ENCODE peak calls at places on chromosomes 12 and 14, in four cellular contexts. One of them, this sample, is unnamed.

GRCh38 chr12:52061470-52062166 is 8.2 kb upstream of the ATG101 start:
- DNase-seq in HepG2: peak
- DNase-seq in HCT116: no peak
- DNase-seq in K562: no peak
- DNase-seq in this sample: no peak

GRCh38 chr12:42326466-42327226 is 679 bp downstream of the PPHLN1 start:
- DNase-seq in HepG2: peak
- DNase-seq in HCT116: no peak
- DNase-seq in K562: peak
- DNase-seq in this sample: no peak

GRCh38 chr14:70754989-70755388 is 54.3 kb downstream of the MAP3K9 start:
- DNase-seq in HepG2: peak
- DNase-seq in HCT116: peak
- DNase-seq in K562: no peak
- DNase-seq in this sample: no peak

GRCh38 chr12:123519151-123520001 is 14.1 kb downstream of the RILPL1 start:
- DNase-seq in HepG2: peak
- DNase-seq in HCT116: no peak
- DNase-seq in K562: peak
- DNase-seq in this sample: no peak

GRCh38 chr14:104604461-104605449 is at the start of gene TMEM179:
- DNase-seq in HepG2: peak
- DNase-seq in HCT116: no peak
- DNase-seq in K562: peak
- DNase-seq in this sample: peak

GRCh38 chr12:162467-163307 is 51.3 kb downstream of the SLC6A12 start:
- DNase-seq in HepG2: no peak
- DNase-seq in HCT116: no peak
- DNase-seq in K562: no peak
- DNase-seq in this sample: no peak

GRCh38 chr14:31059152-31059924 is 33.2 kb upstream of the STRN3 start:
- DNase-seq in HepG2: peak
- DNase-seq in HCT116: no peak
- DNase-seq in K562: peak
- DNase-seq in this sample: no peak

GRCh38 chr12:68915055-68915454 is 17.9 kb downstream of the CPM start:
- DNase-seq in HepG2: no peak
- DNase-seq in HCT116: no peak
- DNase-seq in K562: no peak
- DNase-seq in this sample: no peak

GRCh38 chr14:104215706-104216334 is 77.4 kb downstream of the KIF26A start:
- DNase-seq in HepG2: no peak
- DNase-seq in HCT116: no peak
- DNase-seq in K562: no peak
- DNase-seq in this sample: no peak

GRCh38 chr12:98403936-98404335 is 111.5 kb upstream of the TMPO start:
- DNase-seq in HepG2: no peak
- DNase-seq in HCT116: no peak
- DNase-seq in K562: no peak
- DNase-seq in this sample: no peak

GRCh38 chr14:105294142-105294597 is 6.6 kb downstream of the BRF1 start:
- DNase-seq in HepG2: no peak
- DNase-seq in HCT116: no peak
- DNase-seq in K562: no peak
- DNase-seq in this sample: no peak

GRCh38 chr12:76670776-76671175 is 93.1 kb upstream of the ZDHHC17 start:
- DNase-seq in HepG2: no peak
- DNase-seq in HCT116: no peak
- DNase-seq in K562: no peak
- DNase-seq in this sample: no peak

GRCh38 chr14:40240456-40240855 is 808.2 kb upstream of the FBXO33 start:
- DNase-seq in HepG2: no peak
- DNase-seq in HCT116: no peak
- DNase-seq in K562: no peak
- DNase-seq in this sample: no peak

GRCh38 chr12:121911824-121912585 is 6.4 kb upstream of the CFAP251 start:
- DNase-seq in HepG2: no peak
- DNase-seq in HCT116: no peak
- DNase-seq in K562: no peak
- DNase-seq in this sample: no peak

GRCh38 chr12:89706551-89707348 is 1.9 kb downstream of the ATP2B1 start:
- DNase-seq in HepG2: no peak
- DNase-seq in HCT116: no peak
- DNase-seq in K562: no peak
- DNase-seq in this sample: no peak

GRCh38 chr14:103629503-103630121 is 601 bp downstream of the KLC1 start:
- DNase-seq in HepG2: no peak
- DNase-seq in HCT116: no peak
- DNase-seq in K562: peak
- DNase-seq in this sample: peak

GRCh38 chr14:56168007-56168616 is 49.9 kb downstream of the PELI2 start:
- DNase-seq in HepG2: no peak
- DNase-seq in HCT116: no peak
- DNase-seq in K562: no peak
- DNase-seq in this sample: no peak

GRCh38 chr14:73472182-73473114 is 14.1 kb upstream of the NUMB start:
- DNase-seq in HepG2: peak
- DNase-seq in HCT116: peak
- DNase-seq in K562: peak
- DNase-seq in this sample: no peak

GRCh38 chr12:6605425-6606330 is 1.5 kb downstream of the CHD4 start:
- DNase-seq in HepG2: no peak
- DNase-seq in HCT116: no peak
- DNase-seq in K562: no peak
- DNase-seq in this sample: peak

GRCh38 chr12:114018669-114019068 is 52.5 kb upstream of the RBM19 start:
- DNase-seq in HepG2: no peak
- DNase-seq in HCT116: no peak
- DNase-seq in K562: no peak
- DNase-seq in this sample: no peak

GRCh38 chr12:32482226-32482625 is 82.9 kb downstream of the FGD4 start:
- DNase-seq in HepG2: no peak
- DNase-seq in HCT116: no peak
- DNase-seq in K562: no peak
- DNase-seq in this sample: no peak

GRCh38 chr12:27220057-27220987 is 23.8 kb upstream of the STK38L start:
- DNase-seq in HepG2: no peak
- DNase-seq in HCT116: no peak
- DNase-seq in K562: no peak
- DNase-seq in this sample: no peak

GRCh38 chr12:6420364-6420763 is 24.4 kb upstream of the CD27 start:
- DNase-seq in HepG2: no peak
- DNase-seq in HCT116: no peak
- DNase-seq in K562: no peak
- DNase-seq in this sample: no peak

GRCh38 chr14:52650774-52651173 is 44.6 kb downstream of the ERO1A start:
- DNase-seq in HepG2: peak
- DNase-seq in HCT116: no peak
- DNase-seq in K562: no peak
- DNase-seq in this sample: no peak

GRCh38 chr14:71429900-71430299 is 502.3 kb upstream of the RGS6 start:
- DNase-seq in HepG2: no peak
- DNase-seq in HCT116: no peak
- DNase-seq in K562: no peak
- DNase-seq in this sample: no peak

GRCh38 chr14:69535230-69535848 is 39.3 kb downstream of the CCDC177 start:
- DNase-seq in HepG2: peak
- DNase-seq in HCT116: peak
- DNase-seq in K562: peak
- DNase-seq in this sample: peak

GRCh38 chr14:76742185-76742584 is 19.1 kb upstream of the VASH1 start:
- DNase-seq in HepG2: no peak
- DNase-seq in HCT116: no peak
- DNase-seq in K562: no peak
- DNase-seq in this sample: no peak

GRCh38 chr14:76741074-76741473 is 20.2 kb upstream of the VASH1 start:
- DNase-seq in HepG2: no peak
- DNase-seq in HCT116: no peak
- DNase-seq in K562: no peak
- DNase-seq in this sample: no peak

DNA sequence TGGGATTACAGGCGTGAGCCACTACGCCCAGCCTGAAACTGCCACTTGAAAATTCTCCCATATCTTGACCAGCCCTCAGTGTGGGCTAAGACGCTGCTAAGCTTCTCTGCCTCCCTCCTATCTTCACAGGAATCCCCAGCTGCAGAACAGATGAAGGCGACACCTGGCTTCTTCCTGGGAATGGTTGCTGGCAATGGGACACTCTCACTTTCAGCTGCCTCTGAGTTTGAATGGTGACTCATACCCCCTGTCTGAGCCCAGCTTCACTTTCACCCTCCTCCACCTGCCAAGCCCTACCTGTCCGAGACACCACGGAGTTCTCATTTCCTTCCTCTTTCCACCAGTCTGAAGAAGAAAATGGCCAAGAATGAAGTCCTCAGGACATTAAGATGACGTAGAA is 18.3 kb upstream of the VASH1 start:
- DNase-seq in HepG2: no peak
- DNase-seq in HCT116: no peak
- DNase-seq in K562: no peak
- DNase-seq in this sample: no peak
- TF ChIP-seq FOSL1 in HepG2: no peak
- TF ChIP-seq FOSL1 in HCT116: no peak
- TF ChIP-seq FOSL1 in K562: no peak
- TF ChIP-seq FOSL1 in this sample: no peak

DNA sequence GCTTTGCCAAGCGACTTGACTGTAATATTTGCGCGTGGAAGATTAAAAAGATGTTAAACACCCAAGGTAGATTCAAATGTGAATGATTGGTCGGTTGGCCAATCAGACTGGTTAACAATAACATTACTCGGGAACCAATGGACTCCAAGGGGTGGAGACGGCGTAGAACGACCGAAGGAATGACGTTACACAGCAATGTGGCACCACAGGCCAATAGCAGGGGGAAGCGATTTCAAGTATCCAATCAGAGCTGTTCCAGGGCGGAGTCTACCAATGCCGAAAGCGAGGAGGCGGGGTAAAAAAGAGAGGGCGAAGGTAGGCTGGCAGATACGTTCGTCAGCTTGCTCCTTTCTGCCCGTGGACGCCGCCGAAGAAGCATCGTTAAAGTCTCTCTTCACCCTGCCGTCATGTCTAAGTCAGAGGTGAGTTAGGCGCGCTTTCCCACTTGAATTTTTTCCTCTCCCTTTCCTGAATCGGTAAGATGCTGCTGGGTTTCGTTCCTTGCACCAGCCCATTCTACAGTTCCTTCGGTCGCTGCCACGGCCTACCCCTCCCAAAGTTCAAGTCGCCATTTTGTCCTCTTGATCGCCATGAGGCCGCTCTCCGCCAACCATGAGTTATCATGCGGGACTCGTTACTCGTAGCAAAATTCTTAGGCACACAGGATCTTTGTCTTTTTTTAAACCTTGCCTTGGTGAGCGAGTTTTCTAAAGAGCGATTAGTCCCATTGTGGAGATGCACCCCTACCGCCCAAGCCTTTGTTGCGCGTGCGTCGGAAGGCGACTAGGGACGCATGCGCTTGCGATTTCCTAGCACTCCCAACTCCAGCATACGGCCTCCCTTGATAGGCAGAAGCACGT is at the start of gene HNRNPA1:
- DNase-seq in HepG2: peak
- DNase-seq in HCT116: peak
- DNase-seq in K562: peak
- DNase-seq in this sample: peak
- TF ChIP-seq FOSL1 in HepG2: no peak
- TF ChIP-seq FOSL1 in HCT116: no peak
- TF ChIP-seq FOSL1 in K562: peak
- TF ChIP-seq FOSL1 in this sample: no peak

DNA sequence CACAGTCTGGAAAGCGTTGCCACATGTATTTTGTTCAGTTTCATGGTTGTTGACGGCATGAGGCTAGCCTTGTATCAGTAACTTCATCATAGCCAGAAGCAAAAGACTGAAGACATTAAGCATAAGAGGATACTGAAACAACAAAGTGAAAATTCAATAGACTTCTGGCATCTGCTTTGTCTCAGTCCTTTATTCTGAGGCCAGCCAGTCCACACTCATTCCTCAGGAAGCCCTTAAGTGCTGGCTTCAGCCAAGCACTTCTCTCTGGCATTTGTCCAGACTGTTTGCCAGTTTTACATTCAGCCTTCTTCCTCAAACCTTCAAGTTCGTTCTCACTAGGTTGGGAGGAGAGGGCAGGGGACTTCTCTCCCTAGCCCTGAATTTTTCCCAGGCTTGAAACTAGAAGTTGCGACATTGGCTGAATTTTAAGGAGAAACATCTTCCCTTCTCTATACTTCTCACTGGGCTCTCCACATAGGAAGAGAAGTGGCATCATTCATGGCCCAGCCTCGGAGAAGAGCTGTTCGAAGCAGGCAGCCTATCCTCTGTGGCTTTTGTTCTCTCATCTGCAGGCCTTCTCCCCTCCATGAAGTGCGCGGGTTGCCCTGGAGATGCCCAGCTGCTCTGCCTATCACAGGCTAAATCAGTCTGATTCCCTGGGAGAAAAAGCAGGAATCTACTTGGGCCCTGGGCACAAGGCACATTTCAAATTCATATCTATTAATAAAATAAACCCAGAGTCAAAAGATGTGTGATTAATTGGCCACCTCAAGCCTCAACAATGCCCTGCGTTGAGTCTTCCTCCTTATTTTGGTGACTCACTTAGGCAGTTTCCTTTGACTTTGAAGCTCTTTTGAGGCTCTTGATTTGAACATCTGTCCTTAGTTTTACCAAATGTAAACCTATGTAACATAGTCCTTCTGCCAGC is 130.9 kb upstream of the PLEKHA5 start:
- DNase-seq in HepG2: no peak
- DNase-seq in HCT116: no peak
- DNase-seq in K562: no peak
- DNase-seq in this sample: no peak
- TF ChIP-seq FOSL1 in HepG2: no peak
- TF ChIP-seq FOSL1 in HCT116: peak
- TF ChIP-seq FOSL1 in K562: no peak
- TF ChIP-seq FOSL1 in this sample: no peak

GRCh38 chr12:1638167-1638566 is 9.1 kb downstream of the WNT5B start:
- DNase-seq in HepG2: no peak
- DNase-seq in HCT116: no peak
- DNase-seq in K562: no peak
- DNase-seq in this sample: no peak

GRCh38 chr12:1634590-1635191 is 5.7 kb downstream of the WNT5B start:
- DNase-seq in HepG2: peak
- DNase-seq in HCT116: peak
- DNase-seq in K562: peak
- DNase-seq in this sample: peak

GRCh38 chr12:1634149-1634548 is 5.1 kb downstream of the WNT5B start:
- DNase-seq in HepG2: no peak
- DNase-seq in HCT116: no peak
- DNase-seq in K562: no peak
- DNase-seq in this sample: no peak

GRCh38 chr12:1633459-1633858 is 4.4 kb downstream of the WNT5B start:
- DNase-seq in HepG2: no peak
- DNase-seq in HCT116: no peak
- DNase-seq in K562: no peak
- DNase-seq in this sample: no peak

DNA sequence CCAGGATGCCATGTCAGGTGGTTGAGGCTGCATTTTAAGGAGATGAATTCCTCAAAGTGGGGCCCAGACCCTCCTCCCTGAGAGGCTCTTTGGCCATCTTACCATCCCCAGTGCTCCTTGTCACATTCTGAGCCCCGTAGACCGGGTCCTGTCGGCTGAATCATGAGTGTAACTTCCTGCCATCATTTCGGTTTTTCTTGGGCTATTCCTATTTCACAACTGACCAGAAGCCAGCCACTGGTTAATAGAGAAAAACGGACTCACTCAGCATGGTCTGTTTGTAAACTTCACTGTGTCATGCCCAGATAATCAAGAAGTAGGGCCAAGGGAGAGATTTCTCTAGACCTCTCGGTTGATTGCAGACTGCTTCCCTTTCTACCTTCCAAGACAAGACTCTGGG is 6.6 kb downstream of the WNT5B start:
- DNase-seq in HepG2: no peak
- DNase-seq in HCT116: no peak
- DNase-seq in K562: no peak
- DNase-seq in this sample: no peak
- TF ChIP-seq FOSL1 in HepG2: no peak
- TF ChIP-seq FOSL1 in HCT116: no peak
- TF ChIP-seq FOSL1 in K562: no peak
- TF ChIP-seq FOSL1 in this sample: no peak

This sample was measured in H1.